ENCODE peak calls at places on chromosome 3, in seven cellular contexts. N is H1, U is SK-N-SH, L is GM12878, M is K562, I is Panc1, W is HepG2. T is an unnamed sample.

GRCh38 chr3:8665407-8665896 is 20.9 kb upstream of the SSUH2 start:
- DNase-seq in I (no peak), L (peak; percentile 67), M (no peak), U (no peak), N (no peak), W (peak; percentile 56), T (no peak)

GRCh38 chr3:30625541-30626438 is 19.4 kb downstream of the TGFBR2 start:
- DNase-seq in L (no peak), M (no peak), W (peak; percentile 98), N (no peak), I (no peak), U (no peak), T (peak; percentile 80)

GRCh38 chr3:125062904-125063618 is 7.3 kb upstream of the HEG1 start:
- DNase-seq in L (no peak), U (no peak), M (no peak), I (peak; percentile 98), N (no peak), W (peak; percentile 99), T (no peak)

GRCh38 chr3:17580901-17581300 is 161.5 kb downstream of the TBC1D5 start:
- DNase-seq in N (no peak), U (no peak), M (peak; percentile 46), L (no peak), W (no peak), I (no peak), T (no peak)

GRCh38 chr3:24595801-24596200 is 101.2 kb upstream of the THRB start:
- DNase-seq in U (no peak), M (no peak), W (no peak), L (no peak), I (no peak), N (no peak), T (no peak)

GRCh38 chr3:190064112-190064511 is 56.6 kb downstream of the P3H2 start:
- DNase-seq in W (no peak), I (no peak), L (no peak), M (no peak), N (no peak), U (no peak), T (peak; percentile 33)

GRCh38 chr3:4850211-4850927 is 128.9 kb upstream of the BHLHE40 start:
- DNase-seq in M (no peak), N (no peak), U (no peak), W (no peak), I (no peak), L (peak; percentile 84), T (no peak)

GRCh38 chr3:160911399-160911798 is 155.4 kb downstream of the PPM1L start:
- DNase-seq in W (no peak), M (no peak), I (no peak), U (no peak), L (no peak), N (no peak), T (no peak)

GRCh38 chr3:193701896-193702644 is 109.1 kb downstream of the OPA1 start:
- DNase-seq in I (no peak), W (no peak), M (no peak), U (no peak), L (peak; percentile 62), N (no peak), T (no peak)

GRCh38 chr3:13325892-13326443 is 94.2 kb downstream of the NUP210 start:
- DNase-seq in W (no peak), M (no peak), N (no peak), I (no peak), U (no peak), L (no peak), T (no peak)

GRCh38 chr3:34212671-34213070 is 414.2 kb downstream of the PDCD6IP start:
- DNase-seq in U (peak; percentile 3), I (no peak), W (no peak), M (no peak), L (no peak), N (no peak), T (no peak)

GRCh38 chr3:31213869-31214486 is 318.7 kb upstream of the STT3B start:
- DNase-seq in M (no peak), U (no peak), I (no peak), L (peak; percentile 79), W (no peak), N (no peak), T (no peak)

GRCh38 chr3:129276385-129276784 is 2.3 kb upstream of the HMCES start:
- DNase-seq in N (no peak), M (no peak), W (no peak), L (peak; percentile 85), I (no peak), U (no peak), T (no peak)

GRCh38 chr3:23041918-23042696 is 161.0 kb upstream of the UBE2E2 start:
- DNase-seq in I (no peak), M (no peak), L (no peak), U (no peak), W (no peak), N (no peak), T (peak; percentile 1)

GRCh38 chr3:133878518-133878917 is 17.2 kb downstream of the RAB6B start:
- DNase-seq in L (no peak), M (no peak), W (no peak), I (no peak), N (no peak), U (no peak), T (no peak)

GRCh38 chr3:148269816-148270215 is 427.9 kb upstream of the AGTR1 start:
- DNase-seq in M (no peak), I (no peak), W (peak; percentile 5), L (no peak), U (no peak), N (no peak), T (peak; percentile 12)

GRCh38 chr3:117355566-117355965 is 646.0 kb downstream of the TUSC7 start:
- DNase-seq in W (peak; percentile 2), I (no peak), M (no peak), U (peak; percentile 44), N (peak; percentile 51), L (no peak), T (no peak)

GRCh38 chr3:161386991-161387390 is 15.7 kb upstream of the SPTSSB start:
- DNase-seq in M (no peak), L (no peak), N (no peak), U (no peak), I (no peak), W (peak; percentile 72), T (no peak)

GRCh38 chr3:16916840-16917239 is 32.1 kb downstream of the PLCL2 start:
- DNase-seq in L (no peak), N (no peak), M (no peak), U (no peak), W (no peak), I (no peak), T (no peak)

GRCh38 chr3:77303943-77304778 is 264.3 kb downstream of the ROBO2 start:
- DNase-seq in N (no peak), L (no peak), M (peak; percentile 15), I (no peak), W (no peak), U (no peak), T (no peak)

DNA sequence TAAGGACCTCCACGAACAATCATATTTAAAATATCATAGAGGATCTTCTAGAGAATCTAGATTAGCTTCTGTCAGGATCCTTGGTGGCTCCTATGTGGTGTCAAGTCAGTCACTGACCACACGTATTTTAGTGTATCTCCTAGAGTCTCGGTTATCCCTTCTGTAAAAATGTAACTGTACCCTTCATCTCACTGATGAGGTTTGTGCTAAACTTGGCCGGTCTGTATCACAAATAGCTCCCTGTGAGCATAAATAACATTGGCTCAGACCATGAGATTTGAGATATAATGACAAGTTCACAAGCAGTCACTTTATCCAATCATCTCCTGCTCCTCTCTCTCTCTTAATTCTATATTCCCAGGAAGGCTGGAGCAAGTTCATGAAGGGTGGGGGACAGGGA is 93.6 kb upstream of the ARL6 start:
- DNase-seq in I (no peak), U (no peak), W (no peak), N (no peak), L (no peak), M (no peak), T (no peak)
- H3K27ac ChIP-seq in I (no peak overlapping the region), U (no peak overlapping the region), W (no peak overlapping the region), N (no peak overlapping the region), L (no peak overlapping the region), M (no peak overlapping the region), T (no peak overlapping the region)

GRCh38 chr3:188230962-188231361 is 77.0 kb downstream of the LPP start:
- DNase-seq in I (peak; percentile 67), M (no peak), W (no peak), L (no peak), U (no peak), N (no peak), T (peak; percentile 16)
- TF ChIP-seq SIN3A in I (no peak), M (no peak), W (no peak), L (no peak), U (no peak), N (no peak), T (no peak)

GRCh38 chr3:48856469-48856868 is 8.8 kb upstream of the PRKAR2A start:
- DNase-seq in M (no peak), N (no peak), I (no peak), L (no peak), U (no peak), W (no peak), T (no peak)

GRCh38 chr3:48858709-48859108 is 11.0 kb upstream of the PRKAR2A start:
- DNase-seq in I (no peak), M (peak; percentile 33), U (no peak), N (no peak), L (no peak), W (no peak), T (no peak)

GRCh38 chr3:48855681-48856447 is 8.2 kb upstream of the PRKAR2A start:
- DNase-seq in W (peak; percentile 87), L (no peak), I (no peak), N (no peak), M (no peak), U (no peak), T (no peak)

GRCh38 chr3:48863122-48863521 is 15.4 kb upstream of the PRKAR2A start:
- DNase-seq in L (no peak), N (no peak), I (no peak), U (no peak), M (no peak), W (no peak), T (no peak)

GRCh38 chr3:48859188-48859587 is 11.5 kb upstream of the PRKAR2A start:
- DNase-seq in M (no peak), W (no peak), U (no peak), L (no peak), N (no peak), I (no peak), T (no peak)
- H3K27ac ChIP-seq in M (no peak overlapping the region), W (no peak overlapping the region), U (no peak overlapping the region), L (no peak overlapping the region), N (no peak overlapping the region), I (no peak overlapping the region), T (no peak overlapping the region)

DNA sequence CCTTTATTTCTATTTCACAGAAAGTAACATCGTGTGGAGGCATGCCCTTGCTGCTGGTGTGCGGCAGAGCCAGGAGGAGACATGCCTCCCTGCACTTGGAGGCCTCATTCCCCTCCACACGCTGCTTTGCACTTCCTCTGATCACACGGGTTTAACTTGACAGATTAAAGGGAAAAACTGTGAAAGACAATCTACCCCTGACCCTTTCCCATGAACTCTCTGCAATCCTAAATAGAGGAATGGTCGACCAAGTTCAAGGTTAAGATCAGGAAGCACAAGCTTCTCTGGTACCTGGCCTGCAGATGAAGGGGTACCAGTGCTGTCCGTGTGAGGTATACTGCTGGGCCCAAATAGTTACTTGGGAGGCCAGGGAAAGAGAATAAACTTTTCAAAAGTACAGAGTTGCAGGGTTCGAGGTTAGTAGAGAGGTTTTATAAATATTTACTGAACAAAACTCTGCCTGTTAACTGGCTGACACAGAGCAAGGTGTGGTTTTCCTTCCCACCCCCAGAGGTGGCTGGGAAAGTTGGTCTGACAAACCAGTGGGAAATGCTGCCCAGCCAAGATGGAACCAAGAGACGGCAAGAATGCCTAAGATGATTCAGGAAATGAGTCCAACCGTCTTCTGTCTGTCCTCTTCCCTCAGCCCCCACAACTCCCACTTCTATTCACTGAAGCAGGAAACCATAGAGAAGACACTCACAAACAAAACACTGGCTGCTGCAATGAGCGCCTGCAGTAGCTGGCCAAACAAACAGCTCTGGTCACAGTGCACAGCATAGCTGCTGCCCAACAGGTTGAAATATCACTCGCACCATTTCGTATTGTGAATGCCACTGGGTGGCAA is 79.6 kb downstream of the IGF2BP2 start:
- DNase-seq in I (no peak), L (peak; percentile 17), M (no peak), W (peak; percentile 39), U (no peak), N (no peak), T (no peak)
- TF ChIP-seq SIN3A in I (no peak), L (no peak), M (no peak), W (no peak), U (no peak), N (no peak), T (no peak)